ENCODE peak calls at places on chromosome 21, in seven cellular contexts. One of them, this sample, is unnamed. For H3K27me3, the result is how much of the 10 kb centered on the place peaks cover.

GRCh38 chr21:45550552-45551210 is 8.4 kb upstream of the SLC19A1 start:
- ATAC-seq in GM23338: peak
- ATAC-seq in HCT116: no peak
- ATAC-seq in HepG2: no peak
- ATAC-seq in K562: peak
- ATAC-seq in Panc1: no peak
- ATAC-seq in upper lobe of left lung: peak
- ATAC-seq in this sample: no peak

GRCh38 chr21:31218830-31219608 is 125.0 kb downstream of the TIAM1 start:
- ATAC-seq in GM23338: peak
- ATAC-seq in HCT116: peak
- ATAC-seq in HepG2: no peak
- ATAC-seq in K562: no peak
- ATAC-seq in Panc1: no peak
- ATAC-seq in upper lobe of left lung: peak
- ATAC-seq in this sample: peak

GRCh38 chr21:23644768-23645167 is 1962.5 kb downstream of the MRPL39 start:
- ATAC-seq in GM23338: no peak
- ATAC-seq in HCT116: no peak
- ATAC-seq in HepG2: no peak
- ATAC-seq in K562: no peak
- ATAC-seq in Panc1: no peak
- ATAC-seq in upper lobe of left lung: no peak
- ATAC-seq in this sample: no peak

GRCh38 chr21:42652527-42653491 is 612 bp upstream of the PDE9A start:
- ATAC-seq in GM23338: peak
- ATAC-seq in HCT116: peak
- ATAC-seq in HepG2: peak
- ATAC-seq in K562: peak
- ATAC-seq in Panc1: peak
- ATAC-seq in upper lobe of left lung: peak
- ATAC-seq in this sample: peak

GRCh38 chr21:45471229-45472052 is 66.5 kb downstream of the COL18A1 start:
- ATAC-seq in GM23338: no peak
- ATAC-seq in HCT116: peak
- ATAC-seq in HepG2: peak
- ATAC-seq in K562: no peak
- ATAC-seq in Panc1: no peak
- ATAC-seq in upper lobe of left lung: peak
- ATAC-seq in this sample: peak

GRCh38 chr21:34912022-34912933 is 136.8 kb downstream of the RUNX1 start:
- ATAC-seq in GM23338: no peak
- ATAC-seq in HCT116: peak
- ATAC-seq in HepG2: no peak
- ATAC-seq in K562: no peak
- ATAC-seq in Panc1: no peak
- ATAC-seq in upper lobe of left lung: no peak
- ATAC-seq in this sample: no peak

GRCh38 chr21:38499296-38499695 is 1.0 kb upstream of the ERG start:
- ATAC-seq in GM23338: no peak
- ATAC-seq in HCT116: no peak
- ATAC-seq in HepG2: no peak
- ATAC-seq in K562: no peak
- ATAC-seq in Panc1: no peak
- ATAC-seq in upper lobe of left lung: no peak
- ATAC-seq in this sample: peak

GRCh38 chr21:42538479-42539275 is 25.0 kb downstream of the SLC37A1 start:
- ATAC-seq in GM23338: no peak
- ATAC-seq in HCT116: no peak
- ATAC-seq in HepG2: no peak
- ATAC-seq in K562: no peak
- ATAC-seq in Panc1: no peak
- ATAC-seq in upper lobe of left lung: no peak
- ATAC-seq in this sample: no peak

GRCh38 chr21:31198575-31198974 is 145.5 kb downstream of the TIAM1 start:
- ATAC-seq in GM23338: peak
- ATAC-seq in HCT116: peak
- ATAC-seq in HepG2: peak
- ATAC-seq in K562: peak
- ATAC-seq in Panc1: no peak
- ATAC-seq in upper lobe of left lung: peak
- ATAC-seq in this sample: peak

DNA sequence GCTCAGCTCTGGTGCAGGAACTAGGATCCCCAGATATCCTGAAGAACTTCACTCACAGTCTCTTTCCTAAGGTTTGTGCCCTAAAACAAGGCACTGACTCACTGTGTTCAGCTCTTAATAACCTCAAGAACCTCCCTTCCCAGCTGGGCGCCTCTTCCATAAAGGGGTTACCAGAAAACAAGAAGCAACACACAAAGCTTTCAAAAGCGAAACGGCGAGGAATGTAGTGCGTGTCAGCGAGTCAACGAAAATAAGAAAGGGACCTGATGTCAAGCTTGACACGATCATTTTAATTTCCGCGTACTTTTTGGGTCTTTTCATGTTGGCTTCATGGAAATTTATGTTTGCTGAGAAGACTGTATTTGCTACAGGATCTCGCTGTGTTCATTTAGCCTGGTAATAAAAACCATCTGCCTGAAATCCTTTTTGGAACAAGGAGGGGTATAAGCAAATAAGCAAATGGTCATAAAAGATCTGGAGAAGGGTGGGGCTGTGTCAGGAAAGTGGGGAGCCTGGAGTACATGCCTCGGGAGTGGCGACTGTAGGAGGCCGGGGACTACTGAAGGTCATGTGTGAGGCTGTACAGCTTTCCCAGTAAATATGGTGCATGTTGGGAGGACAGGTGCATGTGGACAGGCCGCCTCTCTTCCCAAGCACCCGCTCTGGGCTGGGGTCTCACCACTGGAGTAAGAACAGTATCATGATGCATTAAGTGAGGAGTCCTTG is 11.4 kb upstream of the CLDN14 start:
- ATAC-seq in GM23338: no peak
- ATAC-seq in HCT116: no peak
- ATAC-seq in HepG2: no peak
- ATAC-seq in K562: no peak
- ATAC-seq in Panc1: no peak
- ATAC-seq in upper lobe of left lung: no peak
- ATAC-seq in this sample: no peak
- TF ChIP-seq POLR2AphosphoS5 in GM23338: no peak
- TF ChIP-seq POLR2AphosphoS5 in HCT116: no peak
- TF ChIP-seq POLR2AphosphoS5 in HepG2: no peak
- TF ChIP-seq POLR2AphosphoS5 in K562: no peak
- TF ChIP-seq POLR2AphosphoS5 in Panc1: no peak
- TF ChIP-seq POLR2AphosphoS5 in upper lobe of left lung: no peak
- TF ChIP-seq POLR2AphosphoS5 in this sample: no peak

DNA sequence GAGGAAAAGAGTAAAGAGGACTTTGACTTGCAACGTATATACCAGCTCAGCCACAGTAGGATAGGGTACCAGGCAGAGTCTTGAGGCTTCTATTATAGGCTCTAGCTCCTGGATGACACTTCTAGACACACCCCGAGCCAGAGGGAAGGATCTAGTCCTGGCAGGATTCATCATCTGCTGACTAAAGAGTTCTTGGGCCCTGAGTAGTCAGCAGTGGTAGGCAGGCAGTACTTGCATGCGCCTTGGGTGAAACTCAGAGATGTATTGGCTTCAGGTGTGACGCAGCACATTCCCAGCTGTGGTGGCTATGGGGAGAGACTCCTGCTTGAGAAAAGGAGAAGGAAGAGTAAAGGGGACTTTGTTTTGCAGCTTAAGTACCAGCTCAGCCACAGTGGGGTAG is 162.3 kb upstream of the APP start:
- ATAC-seq in GM23338: no peak
- ATAC-seq in HCT116: no peak
- ATAC-seq in HepG2: no peak
- ATAC-seq in K562: no peak
- ATAC-seq in Panc1: no peak
- ATAC-seq in upper lobe of left lung: no peak
- ATAC-seq in this sample: no peak
- H3K27me3 ChIP-seq in GM23338: under half
- H3K27me3 ChIP-seq in HCT116: under half
- H3K27me3 ChIP-seq in HepG2: under half
- H3K27me3 ChIP-seq in K562: under half
- H3K27me3 ChIP-seq in Panc1: under half
- H3K27me3 ChIP-seq in upper lobe of left lung: under half
- H3K27me3 ChIP-seq in this sample: under half

GRCh38 chr21:40117236-40117635 is 250.0 kb downstream of the PCP4 start:
- ATAC-seq in GM23338: no peak
- ATAC-seq in HCT116: no peak
- ATAC-seq in HepG2: no peak
- ATAC-seq in K562: no peak
- ATAC-seq in Panc1: no peak
- ATAC-seq in upper lobe of left lung: no peak
- ATAC-seq in this sample: no peak

GRCh38 chr21:40115775-40116174 is 248.5 kb downstream of the PCP4 start:
- ATAC-seq in GM23338: no peak
- ATAC-seq in HCT116: no peak
- ATAC-seq in HepG2: no peak
- ATAC-seq in K562: no peak
- ATAC-seq in Panc1: no peak
- ATAC-seq in upper lobe of left lung: no peak
- ATAC-seq in this sample: no peak

GRCh38 chr21:40118527-40118926 is 251.3 kb downstream of the PCP4 start:
- ATAC-seq in GM23338: no peak
- ATAC-seq in HCT116: no peak
- ATAC-seq in HepG2: no peak
- ATAC-seq in K562: no peak
- ATAC-seq in Panc1: no peak
- ATAC-seq in upper lobe of left lung: no peak
- ATAC-seq in this sample: no peak

DNA sequence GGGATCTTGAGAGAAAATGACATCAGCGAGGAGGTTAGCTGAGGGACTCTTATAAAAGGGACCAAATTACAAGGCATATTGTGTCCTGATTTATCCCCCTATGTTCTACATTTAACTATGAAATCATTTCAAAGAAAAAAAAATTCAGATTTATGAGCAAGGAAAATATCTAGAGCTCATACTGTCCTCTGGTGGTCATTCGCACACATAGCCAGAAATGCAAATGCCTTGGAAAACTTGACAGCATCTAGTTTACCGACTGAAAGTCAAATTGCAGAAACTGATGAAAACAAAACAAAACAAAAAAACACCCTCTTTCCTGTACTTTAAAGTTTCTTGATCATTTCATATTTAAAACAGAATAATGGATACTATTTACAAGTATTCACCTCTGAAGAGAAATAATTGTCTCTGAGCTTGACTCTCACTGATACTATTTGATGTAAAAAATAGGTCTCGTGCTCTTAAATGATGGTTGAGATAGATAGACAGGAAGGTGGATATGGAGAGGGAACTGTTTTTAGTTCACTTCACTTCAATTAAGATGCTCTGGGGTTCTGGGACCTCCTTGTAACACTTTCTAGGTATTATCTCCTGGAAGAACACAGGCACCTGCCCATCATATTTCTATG is 253.8 kb downstream of the PCP4 start:
- ATAC-seq in GM23338: no peak
- ATAC-seq in HCT116: no peak
- ATAC-seq in HepG2: no peak
- ATAC-seq in K562: no peak
- ATAC-seq in Panc1: no peak
- ATAC-seq in upper lobe of left lung: peak
- ATAC-seq in this sample: no peak
- TF ChIP-seq CTCF in GM23338: peak
- TF ChIP-seq CTCF in HCT116: peak
- TF ChIP-seq CTCF in HepG2: peak
- TF ChIP-seq CTCF in K562: peak
- TF ChIP-seq CTCF in Panc1: peak
- TF ChIP-seq CTCF in upper lobe of left lung: peak
- TF ChIP-seq CTCF in this sample: peak

GRCh38 chr21:25925936-25926335 is 191.2 kb downstream of the GABPA start:
- ATAC-seq in GM23338: no peak
- ATAC-seq in HCT116: no peak
- ATAC-seq in HepG2: no peak
- ATAC-seq in K562: no peak
- ATAC-seq in Panc1: no peak
- ATAC-seq in upper lobe of left lung: peak
- ATAC-seq in this sample: peak
- TF ChIP-seq POLR2AphosphoS5 in GM23338: no peak
- TF ChIP-seq POLR2AphosphoS5 in HCT116: no peak
- TF ChIP-seq POLR2AphosphoS5 in HepG2: no peak
- TF ChIP-seq POLR2AphosphoS5 in K562: no peak
- TF ChIP-seq POLR2AphosphoS5 in Panc1: no peak
- TF ChIP-seq POLR2AphosphoS5 in upper lobe of left lung: peak
- TF ChIP-seq POLR2AphosphoS5 in this sample: peak

GRCh38 chr21:36699546-36700294 is 805 bp downstream of the SIM2 start:
- ATAC-seq in GM23338: no peak
- ATAC-seq in HCT116: peak
- ATAC-seq in HepG2: no peak
- ATAC-seq in K562: no peak
- ATAC-seq in Panc1: no peak
- ATAC-seq in upper lobe of left lung: no peak
- ATAC-seq in this sample: no peak
- H3K27me3 ChIP-seq in GM23338: half or more
- H3K27me3 ChIP-seq in HCT116: under half
- H3K27me3 ChIP-seq in HepG2: under half
- H3K27me3 ChIP-seq in K562: half or more
- H3K27me3 ChIP-seq in Panc1: under half
- H3K27me3 ChIP-seq in upper lobe of left lung: half or more
- H3K27me3 ChIP-seq in this sample: half or more

GRCh38 chr21:43867936-43868335 is 2.9 kb downstream of the AGPAT3 start:
- ATAC-seq in GM23338: no peak
- ATAC-seq in HCT116: no peak
- ATAC-seq in HepG2: peak
- ATAC-seq in K562: no peak
- ATAC-seq in Panc1: no peak
- ATAC-seq in upper lobe of left lung: no peak
- ATAC-seq in this sample: no peak

GRCh38 chr21:43866233-43866632 is 1.2 kb downstream of the AGPAT3 start:
- ATAC-seq in GM23338: peak
- ATAC-seq in HCT116: no peak
- ATAC-seq in HepG2: peak
- ATAC-seq in K562: peak
- ATAC-seq in Panc1: peak
- ATAC-seq in upper lobe of left lung: peak
- ATAC-seq in this sample: no peak

GRCh38 chr21:43868461-43868860 is 3.4 kb downstream of the AGPAT3 start:
- ATAC-seq in GM23338: no peak
- ATAC-seq in HCT116: no peak
- ATAC-seq in HepG2: no peak
- ATAC-seq in K562: no peak
- ATAC-seq in Panc1: no peak
- ATAC-seq in upper lobe of left lung: no peak
- ATAC-seq in this sample: no peak

GRCh38 chr21:43865471-43866181 is 603 bp downstream of the AGPAT3 start:
- ATAC-seq in GM23338: peak
- ATAC-seq in HCT116: peak
- ATAC-seq in HepG2: no peak
- ATAC-seq in K562: peak
- ATAC-seq in Panc1: peak
- ATAC-seq in upper lobe of left lung: peak
- ATAC-seq in this sample: peak

GRCh38 chr21:43867332-43867703 is 2.3 kb downstream of the AGPAT3 start:
- ATAC-seq in GM23338: no peak
- ATAC-seq in HCT116: no peak
- ATAC-seq in HepG2: no peak
- ATAC-seq in K562: no peak
- ATAC-seq in Panc1: no peak
- ATAC-seq in upper lobe of left lung: no peak
- ATAC-seq in this sample: no peak
- TF ChIP-seq CTCF in GM23338: no peak
- TF ChIP-seq CTCF in HCT116: no peak
- TF ChIP-seq CTCF in HepG2: no peak
- TF ChIP-seq CTCF in K562: no peak
- TF ChIP-seq CTCF in Panc1: no peak
- TF ChIP-seq CTCF in upper lobe of left lung: no peak
- TF ChIP-seq CTCF in this sample: no peak